ENCODE peak calls at places on chromosomes 5 and 9, in four cellular contexts. D is HepG2, U is K562, O is A549. T is an unnamed sample.

GRCh38 chr5:149466457-149466972 is 84.7 kb downstream of the CSNK1A1 start:
- DNase-seq in D (no peak), O (peak; percentile 58), U (peak; percentile 86), T (no peak)

GRCh38 chr5:60993425-60993824 is 48.4 kb downstream of the NDUFAF2 start:
- DNase-seq in O (no peak), U (no peak), D (no peak), T (no peak)

GRCh38 chr5:53025506-53025905 is 36.4 kb downstream of the ITGA2 start:
- DNase-seq in U (no peak), D (peak; percentile 59), O (no peak), T (no peak)

GRCh38 chr5:58542709-58543108 is 40.2 kb upstream of the RAB3C start:
- DNase-seq in U (no peak), O (no peak), D (no peak), T (no peak)

GRCh38 chr9:16213781-16214515 is 656.5 kb downstream of the BNC2 start:
- DNase-seq in U (no peak), O (peak; percentile 46), D (no peak), T (no peak)

GRCh38 chr5:2194949-2195348 is 312.2 kb upstream of the IRX4 start:
- DNase-seq in O (no peak), U (no peak), D (no peak), T (no peak)

GRCh38 chr9:89678394-89679005 is 73.7 kb downstream of the GADD45G start:
- DNase-seq in U (no peak), D (no peak), O (no peak), T (no peak)

GRCh38 chr9:107635137-107635802 is 145.7 kb upstream of the KLF4 start:
- DNase-seq in O (no peak), D (no peak), U (no peak), T (no peak)

GRCh38 chr5:100188778-100189177 is 346.4 kb upstream of the FAM174A start:
- DNase-seq in O (no peak), D (no peak), U (no peak), T (no peak)

GRCh38 chr9:14888272-14888671 is 22.0 kb downstream of the FREM1 start:
- DNase-seq in U (no peak), O (no peak), D (no peak), T (no peak)

GRCh38 chr9:128787583-128788156 is 617 bp downstream of the TBC1D13 start:
- DNase-seq in O (peak; percentile 33), U (no peak), D (no peak), T (no peak)

GRCh38 chr5:90020575-90021535 is 388.7 kb downstream of the CETN3 start:
- DNase-seq in D (peak; percentile 15), O (no peak), U (no peak), T (no peak)

GRCh38 chr9:79482078-79482477 is 89.7 kb upstream of the TLE4 start:
- DNase-seq in D (no peak), U (no peak), O (no peak), T (no peak)

GRCh38 chr5:144307726-144308125 is 137.1 kb downstream of the KCTD16 start:
- DNase-seq in O (no peak), U (no peak), D (no peak), T (no peak)

GRCh38 chr5:148951612-148952011 is 111.2 kb downstream of the SH3TC2 start:
- DNase-seq in D (no peak), O (no peak), U (no peak), T (no peak)

GRCh38 chr5:72213482-72213881 is 106.2 kb downstream of the MAP1B start:
- DNase-seq in U (no peak), D (no peak), O (no peak), T (no peak)

GRCh38 chr9:136021891-136022681 is 60.9 kb upstream of the UBAC1 start:
- DNase-seq in U (no peak), O (no peak), D (no peak), T (no peak)

GRCh38 chr9:123131258-123131657 is 97.8 kb downstream of the GPR21 start:
- DNase-seq in O (no peak), U (no peak), D (peak; percentile 53), T (no peak)

GRCh38 chr5:65867509-65868195 is 58.7 kb upstream of the ERBIN start:
- DNase-seq in D (peak; percentile 58), U (no peak), O (no peak), T (no peak)

GRCh38 chr5:153267506-153267905 is 223.0 kb upstream of the GRIA1 start:
- DNase-seq in D (no peak), U (no peak), O (no peak), T (no peak)

GRCh38 chr5:38670878-38671277 is 114.4 kb upstream of the LIFR start:
- DNase-seq in D (no peak), O (no peak), U (no peak), T (no peak)

DNA sequence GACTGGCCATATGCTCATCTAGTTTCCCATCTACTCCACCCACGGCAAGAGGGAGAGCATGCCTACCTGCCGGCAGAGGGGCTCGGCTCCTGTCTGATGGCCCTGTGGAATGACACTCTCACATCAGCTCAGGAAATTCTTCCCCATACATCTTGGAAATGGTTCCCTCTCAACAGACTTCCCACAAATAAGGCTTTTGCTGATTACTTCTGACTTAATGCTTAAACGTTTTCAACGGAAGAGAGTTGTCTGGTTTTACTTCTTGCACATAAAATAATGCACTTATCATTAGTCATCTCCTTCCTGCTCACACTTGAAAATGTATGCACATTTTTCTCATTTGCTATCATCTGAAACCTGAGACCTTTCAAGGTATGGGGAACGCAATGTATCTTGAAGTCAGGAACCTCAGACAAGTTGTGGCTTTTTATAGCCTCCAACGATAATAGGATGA is 129.5 kb downstream of the TTLL11 start:
- DNase-seq in O (no peak), U (no peak), D (no peak), T (no peak)
- TF ChIP-seq PHF8 in O (no peak), U (no peak), D (no peak), T (no peak)

GRCh38 chr5:33148076-33148501 is 292.7 kb upstream of the TARS1 start:
- DNase-seq in U (no peak), D (peak; percentile 14), O (peak; percentile 28), T (no peak)
- TF ChIP-seq PHF8 in U (no peak), D (no peak), O (no peak), T (no peak)

GRCh38 chr9:104092192-104092591 is 1.9 kb upstream of the SMC2 start:
- DNase-seq in D (no peak), U (no peak), O (no peak), T (no peak)

GRCh38 chr9:104090578-104090977 is 3.5 kb upstream of the SMC2 start:
- DNase-seq in O (no peak), U (no peak), D (no peak), T (no peak)

GRCh38 chr9:104093162-104093561 is 947 bp upstream of the SMC2 start:
- DNase-seq in U (no peak), D (no peak), O (no peak), T (no peak)

GRCh38 chr9:104091028-104091590 is 3.0 kb upstream of the SMC2 start:
- DNase-seq in D (no peak), O (no peak), U (no peak), T (no peak)

DNA sequence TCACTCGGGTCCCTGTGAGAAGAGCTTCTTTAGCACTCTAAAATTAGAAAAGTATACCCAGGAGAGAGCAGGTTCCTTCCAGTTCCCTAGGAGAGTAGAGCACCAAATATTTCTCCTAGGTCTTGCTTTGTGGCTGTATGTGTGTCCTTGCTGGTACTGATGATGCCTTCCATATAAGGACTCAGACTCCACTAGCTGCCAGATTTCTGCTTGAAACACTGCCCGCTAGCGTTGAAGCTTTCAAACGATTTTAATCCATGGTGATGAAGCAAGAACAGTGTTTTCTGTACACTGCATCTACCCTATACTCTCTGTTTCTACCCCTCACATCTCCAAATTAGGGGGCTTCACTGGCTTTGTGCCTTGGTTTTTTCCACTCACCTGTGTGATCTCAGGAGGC is 2.4 kb upstream of the SMC2 start:
- DNase-seq in O (no peak), D (peak; percentile 32), U (no peak), T (no peak)
- TF ChIP-seq PHF8 in O (no peak), D (no peak), U (no peak), T (no peak)

GRCh38 chr5:109164001-109164400 is 245.8 kb downstream of the PJA2 start:
- DNase-seq in O (no peak), D (no peak), U (no peak), T (no peak)
- TF ChIP-seq PHF8 in O (no peak), D (no peak), U (no peak), T (no peak)

DNA sequence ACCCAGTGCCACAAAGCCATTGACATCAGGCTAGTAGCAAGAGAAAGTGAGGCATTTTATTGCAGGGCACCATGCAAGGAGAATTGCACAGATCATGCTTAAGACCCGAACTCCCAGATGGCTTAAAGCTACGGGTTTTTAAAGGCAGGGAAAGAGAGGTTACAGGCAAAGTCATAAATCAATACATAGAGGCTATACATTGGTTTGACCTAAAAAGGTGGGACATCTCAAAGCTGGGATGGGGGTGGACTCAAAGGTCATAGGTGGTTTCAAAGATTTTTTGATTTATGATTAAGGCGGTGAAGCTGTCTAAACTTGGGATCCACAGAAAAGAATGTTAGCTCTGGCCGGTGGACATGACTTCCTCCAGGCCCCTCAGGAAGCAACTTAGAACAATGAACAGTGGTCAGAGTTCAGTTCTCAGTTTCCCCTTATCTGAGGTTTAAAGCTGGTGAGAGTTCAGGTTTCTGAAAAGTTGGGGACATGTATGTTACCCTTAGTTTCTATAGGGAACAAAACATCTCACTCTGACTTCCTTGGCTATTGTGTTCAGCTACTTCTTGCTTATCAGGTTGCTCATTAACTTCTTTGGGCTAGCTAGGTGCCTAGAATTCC is 6.0 kb upstream of the RBM22 start:
- DNase-seq in U (no peak), O (no peak), D (no peak), T (no peak)
- TF ChIP-seq PHF8 in U (no peak), O (no peak), D (no peak), T (no peak)

DNA sequence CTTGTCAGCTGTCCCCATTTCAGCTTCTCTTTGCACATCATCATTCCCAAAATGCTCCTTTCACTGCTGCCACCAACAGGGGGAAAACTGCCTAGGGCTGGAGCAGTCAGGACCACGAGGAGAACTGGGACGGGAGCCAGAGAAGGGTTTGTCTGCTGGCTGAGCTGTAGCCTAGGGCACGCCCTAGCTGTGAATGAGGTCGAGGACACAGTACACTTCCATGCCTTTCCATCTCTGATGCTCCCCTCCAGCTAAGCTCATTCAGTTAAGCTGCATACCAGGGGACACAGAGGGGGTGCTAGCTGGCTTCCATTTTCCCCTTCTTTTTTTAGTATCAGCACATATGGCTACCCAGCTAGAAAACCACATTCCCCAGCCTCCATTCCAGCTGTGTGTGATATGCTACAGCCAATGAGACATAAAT is 64.7 kb downstream of the STK10 start:
- DNase-seq in D (peak; percentile 55), O (no peak), U (peak; percentile 30), T (no peak)
- TF ChIP-seq PHF8 in D (no peak), O (no peak), U (no peak), T (no peak)

GRCh38 chr5:176153741-176154140 is 84.5 kb upstream of the SIMC1 start:
- DNase-seq in O (no peak), D (no peak), U (no peak), T (no peak)
- TF ChIP-seq PHF8 in O (no peak), D (no peak), U (no peak), T (no peak)

GRCh38 chr5:14440223-14440597 is 141.4 kb upstream of the OTULINL start:
- DNase-seq in O (no peak), U (no peak), D (no peak), T (no peak)
- TF ChIP-seq PHF8 in O (no peak), U (no peak), D (no peak), T (no peak)